ENCODE peak calls at places on chromosomes 12 and 14, in ten cellular contexts. Y is cardiac muscle cell, F is RWPE2, N is foreskin fibroblast, G is dorsolateral prefrontal cortex, A is brain microvascular endothelial cell, M is fibroblast of pulmonary artery, L is astrocyte of the spinal cord, T is bronchial epithelial cell, J is prostate gland. I is an unnamed sample.

GRCh38 chr12:53378705-53379388 is 1.1 kb upstream of the SP1 start:
- DNase-seq in Y (no peak), F (no peak), N (no peak), G (no peak), A (no peak), M (no peak), L (no peak), T (no peak), J (no peak), I (no peak)

GRCh38 chr12:5168148-5168547 is 124.5 kb downstream of the KCNA5 start:
- DNase-seq in Y (no peak), F (no peak), N (no peak), G (no peak), A (no peak), M (no peak), L (no peak), T (no peak), J (no peak), I (no peak)

GRCh38 chr12:124617615-124618014 is 50.2 kb upstream of the NCOR2 start:
- DNase-seq in Y (no peak), F (no peak), N (no peak), G (peak), A (no peak), M (no peak), L (no peak), T (no peak), J (peak), I (no peak)

GRCh38 chr12:114241973-114242434 is 163.9 kb downstream of the TBX5 start:
- DNase-seq in Y (no peak), F (no peak), N (no peak), G (no peak), A (no peak), M (no peak), L (no peak), T (no peak), J (no peak), I (no peak)

GRCh38 chr12:6827982-6828670 is at the start of gene P3H3:
- DNase-seq in Y (peak), F (no peak), N (peak), G (peak), A (peak), M (peak), L (peak), T (peak), J (peak), I (peak)

GRCh38 chr14:54637270-54637669 is 70.3 kb downstream of the SAMD4A start:
- DNase-seq in Y (no peak), F (no peak), N (no peak), G (no peak), A (no peak), M (no peak), L (no peak), T (no peak), J (no peak), I (no peak)

GRCh38 chr12:27319394-27319793 is 13.2 kb upstream of the BMAL2 start:
- DNase-seq in Y (peak), F (no peak), N (no peak), G (no peak), A (no peak), M (peak), L (peak), T (peak), J (no peak), I (peak)

GRCh38 chr12:49037947-49038237 is 19.3 kb upstream of the PRKAG1 start:
- DNase-seq in Y (no peak), F (peak), N (no peak), G (no peak), A (no peak), M (no peak), L (no peak), T (no peak), J (no peak), I (no peak)

GRCh38 chr12:89477633-89478279 is 46.8 kb downstream of the GALNT4 start:
- DNase-seq in Y (no peak), F (no peak), N (no peak), G (no peak), A (no peak), M (no peak), L (no peak), T (no peak), J (no peak), I (no peak)
- TF ChIP-seq CTCF in Y (no peak), F (no peak), N (no peak), G (no peak), A (no peak), M (no peak), L (no peak), T (no peak), J (no peak), I (no peak)

GRCh38 chr12:83390186-83390585 is 703.5 kb downstream of the TMTC2 start:
- DNase-seq in Y (no peak), F (no peak), N (no peak), G (no peak), A (no peak), M (no peak), L (no peak), T (no peak), J (no peak), I (no peak)

GRCh38 chr12:83388551-83388950 is 701.8 kb downstream of the TMTC2 start:
- DNase-seq in Y (no peak), F (no peak), N (no peak), G (no peak), A (no peak), M (no peak), L (no peak), T (no peak), J (no peak), I (no peak)

DNA sequence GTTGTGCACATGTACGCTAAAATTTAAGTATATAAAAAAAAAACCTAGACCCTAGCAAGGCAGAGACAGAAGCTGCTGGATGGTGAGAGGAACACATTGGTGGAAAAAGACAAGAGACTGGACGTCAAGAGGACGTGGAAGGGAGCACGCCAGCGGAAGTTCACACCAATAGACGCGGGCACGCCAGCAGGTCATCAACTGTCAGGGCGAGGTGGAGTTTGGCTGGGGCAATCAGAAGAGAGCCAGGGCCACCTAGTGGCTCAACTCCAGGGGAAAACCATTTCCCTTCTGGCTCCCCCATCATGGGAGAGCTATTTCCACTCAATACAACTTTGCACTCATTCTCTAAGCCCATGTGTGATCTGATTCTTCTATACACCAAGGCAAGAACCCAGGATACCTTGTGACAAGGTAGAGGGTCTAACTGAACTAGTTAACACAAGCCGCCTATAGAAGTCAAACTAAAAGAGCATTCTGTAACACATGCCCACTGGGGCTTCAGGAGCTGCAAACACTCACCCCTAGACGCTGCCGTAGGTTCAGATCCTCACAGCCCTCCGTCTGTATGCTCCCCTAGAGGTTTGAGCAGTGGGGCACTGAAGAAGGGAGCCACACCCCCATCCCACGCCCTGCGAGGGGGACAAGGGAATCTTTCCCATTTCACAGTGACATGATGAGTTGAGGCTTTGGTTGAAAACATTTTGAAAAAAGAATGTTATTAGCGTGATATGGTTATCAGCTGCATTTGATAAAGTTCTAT is 702.7 kb downstream of the TMTC2 start:
- DNase-seq in Y (no peak), F (no peak), N (no peak), G (no peak), A (no peak), M (no peak), L (no peak), T (no peak), J (peak), I (no peak)
- TF ChIP-seq CTCF in Y (no peak), F (peak), N (no peak), G (peak), A (peak), M (no peak), L (no peak), T (peak), J (peak), I (no peak)

GRCh38 chr14:50562841-50563240 is 2.9 kb downstream of the ATL1 start:
- DNase-seq in Y (no peak), F (no peak), N (no peak), G (no peak), A (no peak), M (no peak), L (no peak), T (no peak), J (no peak), I (no peak)

GRCh38 chr14:50560929-50561280 is 960 bp downstream of the ATL1 start:
- DNase-seq in Y (peak), F (no peak), N (peak), G (peak), A (peak), M (peak), L (peak), T (peak), J (peak), I (peak)

GRCh38 chr14:50559990-50560928 is at the start of gene ATL1:
- DNase-seq in Y (peak), F (peak), N (peak), G (peak), A (peak), M (peak), L (peak), T (peak), J (peak), I (peak)
- TF ChIP-seq CTCF in Y (no peak), F (no peak), N (no peak), G (no peak), A (no peak), M (no peak), L (no peak), T (no peak), J (no peak), I (no peak)

DNA sequence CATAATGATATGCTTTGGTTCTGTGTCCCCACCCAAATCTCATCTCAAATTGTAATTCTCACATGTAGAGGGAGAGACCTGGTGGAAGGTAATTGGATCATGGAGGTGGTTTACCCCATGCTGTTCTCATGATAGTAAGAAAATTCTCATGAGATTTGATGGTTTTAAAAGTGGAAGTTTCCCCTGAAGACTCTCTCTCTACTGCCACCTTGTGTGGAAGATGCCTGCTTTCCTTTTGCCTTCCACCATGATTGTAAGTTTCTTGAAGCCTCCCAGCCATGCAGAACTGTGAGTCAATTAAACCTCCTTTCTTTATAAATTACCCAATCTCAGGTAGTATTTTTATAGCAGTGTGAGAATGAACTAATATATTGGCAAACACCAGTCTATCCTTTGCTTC is 260.4 kb upstream of the PPFIA2 start:
- DNase-seq in Y (peak), F (no peak), N (no peak), G (no peak), A (no peak), M (peak), L (no peak), T (peak), J (no peak), I (peak)
- TF ChIP-seq CTCF in Y (peak), F (peak), N (no peak), G (no peak), A (peak), M (peak), L (peak), T (peak), J (no peak), I (peak)

DNA sequence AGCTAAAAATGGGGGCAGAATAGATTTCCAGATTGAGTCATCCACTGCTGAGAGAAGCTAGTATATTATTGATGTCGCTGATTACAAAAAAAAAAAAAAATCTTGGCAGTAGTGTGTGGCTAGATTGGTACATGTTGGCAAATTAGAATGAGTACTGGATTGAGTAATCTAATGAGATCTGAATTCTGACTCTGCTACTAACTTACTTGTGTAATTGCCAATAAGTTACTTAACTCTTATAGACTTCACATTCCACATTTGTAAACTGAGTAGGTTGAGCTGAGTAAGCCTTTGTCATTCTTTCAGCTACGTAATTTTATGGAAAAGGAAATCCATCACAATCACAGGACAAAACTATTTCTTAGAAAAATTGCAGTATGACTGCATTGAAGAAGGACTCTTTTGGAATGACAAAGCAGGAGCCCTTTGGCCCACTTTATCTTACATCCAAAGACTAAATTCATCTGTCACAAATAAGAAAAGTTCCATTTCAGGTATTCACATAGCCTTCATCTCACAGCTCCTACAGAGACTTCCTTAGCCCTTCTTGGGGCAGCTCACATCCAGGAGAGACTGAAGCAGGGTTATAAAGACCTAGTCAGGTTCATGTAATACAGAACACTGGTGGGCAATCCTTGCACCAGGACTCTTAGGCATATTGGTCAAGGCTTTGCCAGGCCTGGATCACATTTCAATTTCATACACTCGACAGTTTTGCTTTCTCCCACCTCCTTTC is 197.3 kb upstream of the CPNE8 start:
- DNase-seq in Y (peak), F (no peak), N (no peak), G (no peak), A (no peak), M (peak), L (peak), T (peak), J (no peak), I (peak)
- TF ChIP-seq CTCF in Y (no peak), F (no peak), N (no peak), G (no peak), A (no peak), M (no peak), L (no peak), T (no peak), J (no peak), I (no peak)

GRCh38 chr12:67650127-67650495 is 1.6 kb downstream of the DYRK2 start:
- DNase-seq in Y (no peak), F (no peak), N (no peak), G (peak), A (no peak), M (no peak), L (peak), T (no peak), J (peak), I (no peak)

GRCh38 chr12:67649165-67650126 is 901 bp downstream of the DYRK2 start:
- DNase-seq in Y (no peak), F (no peak), N (no peak), G (peak), A (no peak), M (no peak), L (peak), T (no peak), J (peak), I (no peak)

GRCh38 chr12:67647251-67647546 is 1.3 kb upstream of the DYRK2 start:
- DNase-seq in Y (no peak), F (no peak), N (no peak), G (no peak), A (no peak), M (no peak), L (peak), T (no peak), J (no peak), I (no peak)

GRCh38 chr12:67647547-67648305 is 819 bp upstream of the DYRK2 start:
- DNase-seq in Y (peak), F (peak), N (peak), G (peak), A (peak), M (peak), L (peak), T (peak), J (peak), I (peak)

DNA sequence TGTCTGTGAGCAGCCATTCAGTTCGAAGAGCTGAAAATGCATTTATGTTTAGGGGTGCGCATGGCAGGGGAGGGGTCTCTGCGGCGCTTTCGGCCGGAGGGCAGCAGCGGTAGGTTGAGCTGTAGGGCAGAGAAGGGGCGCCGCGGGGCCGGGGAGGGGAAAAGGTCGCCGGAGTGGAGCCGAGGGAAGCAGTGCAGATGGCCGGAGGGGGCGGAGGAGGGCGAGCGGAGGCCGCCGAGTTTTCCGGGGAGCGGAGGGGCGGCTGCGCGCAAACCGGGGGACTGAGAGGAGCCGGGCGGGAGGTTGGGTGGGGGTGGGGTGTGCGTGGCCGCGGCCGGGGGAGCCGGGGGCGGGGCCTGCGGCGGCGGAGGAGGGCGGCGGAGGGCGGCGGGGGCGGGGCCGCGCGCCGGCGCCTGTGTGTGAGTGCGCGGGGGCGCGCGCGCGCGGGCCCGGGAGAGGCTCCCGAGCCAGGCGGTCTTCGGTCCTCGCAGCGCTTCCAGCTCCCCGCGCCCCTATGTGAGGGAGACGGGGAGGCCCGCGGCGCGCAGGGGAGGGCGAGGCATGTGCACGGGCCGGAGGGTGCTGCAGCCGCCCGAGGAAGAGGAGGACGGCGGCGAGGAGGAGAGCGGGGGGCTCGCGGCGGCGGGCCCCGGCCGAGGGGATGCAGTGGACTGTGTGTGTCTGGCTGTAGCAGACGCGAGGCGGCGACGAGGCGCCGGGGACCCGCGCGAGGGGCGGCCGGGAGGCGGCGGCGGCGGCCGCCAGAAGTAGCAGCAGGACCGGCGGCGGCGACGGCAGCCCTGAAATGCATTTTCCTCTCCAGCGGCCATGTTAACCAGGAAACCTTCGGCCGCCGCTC is at the start of gene DYRK2:
- DNase-seq in Y (peak), F (peak), N (peak), G (peak), A (peak), M (peak), L (peak), T (peak), J (peak), I (peak)
- TF ChIP-seq CTCF in Y (no peak), F (no peak), N (peak), G (peak), A (peak), M (no peak), L (peak), T (peak), J (peak), I (peak)

GRCh38 chr14:65373671-65374039 is 38.9 kb upstream of the FUT8 start:
- DNase-seq in Y (no peak), F (no peak), N (no peak), G (no peak), A (no peak), M (no peak), L (no peak), T (no peak), J (peak), I (peak)
- TF ChIP-seq CTCF in Y (no peak), F (peak), N (no peak), G (peak), A (no peak), M (no peak), L (no peak), T (peak), J (peak), I (peak)

DNA sequence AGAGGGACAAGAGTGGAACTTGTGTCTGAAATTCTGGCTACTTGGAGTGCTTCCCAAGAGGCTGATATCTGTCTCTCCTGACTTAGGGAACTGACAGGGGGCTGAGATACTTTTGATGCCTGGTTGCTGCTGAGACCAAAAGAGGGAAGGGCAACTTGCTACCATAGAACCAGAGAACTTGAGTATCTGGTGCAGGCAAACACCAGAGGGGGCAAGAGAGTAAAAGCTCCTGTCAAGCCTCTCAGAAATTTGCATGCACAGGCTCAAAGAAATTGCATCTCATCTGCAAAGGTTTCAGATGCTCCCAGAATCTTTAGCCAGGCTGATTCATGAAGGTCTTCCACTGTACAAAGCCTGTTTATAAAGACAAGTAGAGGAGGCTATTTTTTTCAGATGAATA is 391.3 kb upstream of the FOXG1 start:
- DNase-seq in Y (peak), F (no peak), N (no peak), G (no peak), A (peak), M (peak), L (peak), T (peak), J (no peak), I (peak)
- TF ChIP-seq CTCF in Y (peak), F (peak), N (no peak), G (peak), A (peak), M (peak), L (peak), T (peak), J (no peak), I (peak)

GRCh38 chr14:65486856-65487255 is 74.3 kb downstream of the FUT8 start:
- DNase-seq in Y (no peak), F (no peak), N (no peak), G (no peak), A (peak), M (no peak), L (peak), T (no peak), J (no peak), I (peak)
- TF ChIP-seq CTCF in Y (no peak), F (no peak), N (no peak), G (no peak), A (no peak), M (no peak), L (no peak), T (no peak), J (no peak), I (no peak)

GRCh38 chr12:12519599-12519998 is 43.1 kb downstream of the DUSP16 start:
- DNase-seq in Y (no peak), F (no peak), N (no peak), G (no peak), A (no peak), M (no peak), L (no peak), T (no peak), J (no peak), I (no peak)

GRCh38 chr12:12518919-12519318 is 43.7 kb downstream of the DUSP16 start:
- DNase-seq in Y (no peak), F (no peak), N (no peak), G (no peak), A (no peak), M (no peak), L (no peak), T (no peak), J (no peak), I (no peak)

GRCh38 chr12:12521923-12522322 is 40.7 kb downstream of the DUSP16 start:
- DNase-seq in Y (no peak), F (no peak), N (no peak), G (no peak), A (no peak), M (no peak), L (no peak), T (no peak), J (no peak), I (no peak)

GRCh38 chr12:12520278-12520677 is 42.4 kb downstream of the DUSP16 start:
- DNase-seq in Y (no peak), F (no peak), N (no peak), G (no peak), A (no peak), M (no peak), L (no peak), T (no peak), J (no peak), I (no peak)

DNA sequence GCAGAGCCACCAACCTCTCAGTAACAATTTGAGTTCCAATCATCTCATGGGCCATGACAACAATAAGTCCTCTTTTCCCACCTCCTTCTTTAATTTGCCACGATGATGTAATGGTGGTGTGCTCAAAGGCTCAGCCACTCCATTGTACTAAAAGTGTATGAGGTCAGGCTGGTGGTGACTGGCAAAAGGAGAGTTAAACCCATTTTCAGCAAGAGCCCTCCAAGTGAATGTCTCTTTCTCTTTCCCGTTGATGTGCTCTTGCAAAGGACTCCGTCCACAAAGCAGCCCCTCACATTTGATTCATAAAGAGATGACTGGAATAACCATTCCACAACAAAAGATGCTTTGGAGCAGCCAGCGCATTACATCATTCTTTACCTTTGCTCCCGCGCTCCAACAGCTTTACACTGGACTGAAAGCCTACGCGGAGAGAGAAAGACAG is 41.6 kb downstream of the DUSP16 start:
- DNase-seq in Y (no peak), F (no peak), N (no peak), G (no peak), A (no peak), M (no peak), L (no peak), T (no peak), J (no peak), I (no peak)
- TF ChIP-seq CTCF in Y (no peak), F (no peak), N (no peak), G (no peak), A (no peak), M (no peak), L (no peak), T (no peak), J (no peak), I (no peak)